ENCODE peak calls at places on chromosomes 3 and 15, in six cellular contexts. J is stomach, B is uterus, G is IMR-90, S is tibial nerve, H is ovary. K is an unnamed sample. For H3K9me3, the result is how much of the 10 kb centered on the place peaks cover.

GRCh38 chr3:57150097-57150496 is 15.1 kb downstream of the IL17RD start:
- DNase-seq in J (no peak), B (no peak), G (no peak), S (no peak), H (no peak), K (no peak)

GRCh38 chr3:50609071-50609742 is 2.4 kb downstream of the CISH start:
- DNase-seq in J (no peak), B (no peak), G (no peak), S (no peak), H (no peak), K (no peak)

GRCh38 chr3:62421275-62421674 is 47.9 kb upstream of the FEZF2 start:
- DNase-seq in J (no peak), B (no peak), G (no peak), S (no peak), H (no peak), K (no peak)

GRCh38 chr15:99283739-99284138 is 32.5 kb downstream of the LRRC28 start:
- DNase-seq in J (no peak), B (no peak), G (peak), S (no peak), H (no peak), K (no peak)

GRCh38 chr15:35986072-35986666 is 440.2 kb upstream of the DPH6 start:
- DNase-seq in J (no peak), B (peak), G (peak), S (peak), H (no peak), K (no peak)

GRCh38 chr3:21752749-21753347 is 1.8 kb upstream of the ZNF385D start:
- DNase-seq in J (no peak), B (no peak), G (peak), S (no peak), H (no peak), K (peak)

GRCh38 chr3:177754508-177754921 is 557.2 kb upstream of the TBL1XR1 start:
- DNase-seq in J (no peak), B (no peak), G (no peak), S (no peak), H (no peak), K (no peak)

GRCh38 chr3:34077796-34078195 is 279.4 kb downstream of the PDCD6IP start:
- DNase-seq in J (no peak), B (no peak), G (no peak), S (no peak), H (no peak), K (no peak)

GRCh38 chr15:92610101-92610520 is 45.5 kb downstream of the FAM174B start:
- DNase-seq in J (no peak), B (no peak), G (no peak), S (no peak), H (no peak), K (no peak)

GRCh38 chr3:179872842-179873241 is 163.9 kb downstream of the PEX5L start:
- DNase-seq in J (no peak), B (no peak), G (no peak), S (no peak), H (no peak), K (no peak)

GRCh38 chr3:114554716-114555115 is 260.9 kb downstream of the TIGIT start:
- DNase-seq in J (no peak), B (no peak), G (no peak), S (no peak), H (no peak), K (no peak)

GRCh38 chr3:39146611-39147373 is 6.6 kb downstream of the CSRNP1 start:
- DNase-seq in J (peak), B (peak), G (peak), S (peak), H (peak), K (peak)

GRCh38 chr3:172029425-172030128 is 9.8 kb upstream of the FNDC3B start:
- DNase-seq in J (no peak), B (no peak), G (no peak), S (no peak), H (no peak), K (no peak)

GRCh38 chr3:148006508-148006907 is 597.3 kb downstream of the ZIC1 start:
- DNase-seq in J (no peak), B (no peak), G (peak), S (no peak), H (no peak), K (no peak)

GRCh38 chr3:114900908-114901307 is 246.2 kb downstream of the ZBTB20 start:
- DNase-seq in J (no peak), B (no peak), G (no peak), S (no peak), H (no peak), K (no peak)

GRCh38 chr3:113698891-113699465 is 2.5 kb upstream of the USF3 start:
- DNase-seq in J (no peak), B (peak), G (peak), S (no peak), H (peak), K (no peak)

GRCh38 chr3:16913264-16913580 is 28.5 kb downstream of the PLCL2 start:
- DNase-seq in J (no peak), B (no peak), G (no peak), S (no peak), H (no peak), K (no peak)

GRCh38 chr15:82303956-82304640 is 41.5 kb downstream of the SAXO2 start:
- DNase-seq in J (no peak), B (no peak), G (no peak), S (no peak), H (no peak), K (no peak)

GRCh38 chr15:45242289-45242688 is 9.7 kb upstream of the SLC28A2 start:
- DNase-seq in J (no peak), B (no peak), G (no peak), S (no peak), H (no peak), K (no peak)
- H3K9me3 ChIP-seq in J (under half), B (under half), G (under half), S (under half), H (under half), K (under half)

GRCh38 chr15:97652700-97653167 is 307.8 kb upstream of the ARRDC4 start:
- DNase-seq in J (no peak), B (no peak), G (no peak), S (no peak), H (no peak), K (peak)
- H3K4me3 ChIP-seq in J (no peak), B (no peak), G (no peak), S (peak), H (no peak), K (peak)

DNA sequence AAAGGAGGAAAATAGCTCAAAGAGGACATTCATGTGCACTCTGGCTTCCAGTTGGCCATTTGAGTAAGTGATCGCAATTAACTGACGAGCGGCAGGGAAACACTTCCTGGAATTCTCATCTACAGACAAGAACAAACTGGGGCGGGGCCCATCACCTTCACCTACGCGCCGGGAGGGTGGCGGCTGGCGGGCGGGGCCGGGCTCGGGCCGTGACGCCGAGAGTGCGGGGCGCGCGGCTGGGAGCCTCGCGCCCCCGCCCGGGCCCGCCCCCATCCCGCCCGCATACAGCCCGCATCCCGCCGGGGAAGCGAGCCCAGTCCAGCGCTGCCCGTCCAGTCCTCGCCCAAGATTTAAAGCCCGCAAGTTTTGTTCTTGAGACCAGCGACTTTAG is at the start of gene B3GNT5:
- DNase-seq in J (peak), B (peak), G (no peak), S (no peak), H (peak), K (no peak)
- TF ChIP-seq POLR2A in J (no peak), B (no peak), G (no peak), S (no peak), H (no peak), K (no peak)

DNA sequence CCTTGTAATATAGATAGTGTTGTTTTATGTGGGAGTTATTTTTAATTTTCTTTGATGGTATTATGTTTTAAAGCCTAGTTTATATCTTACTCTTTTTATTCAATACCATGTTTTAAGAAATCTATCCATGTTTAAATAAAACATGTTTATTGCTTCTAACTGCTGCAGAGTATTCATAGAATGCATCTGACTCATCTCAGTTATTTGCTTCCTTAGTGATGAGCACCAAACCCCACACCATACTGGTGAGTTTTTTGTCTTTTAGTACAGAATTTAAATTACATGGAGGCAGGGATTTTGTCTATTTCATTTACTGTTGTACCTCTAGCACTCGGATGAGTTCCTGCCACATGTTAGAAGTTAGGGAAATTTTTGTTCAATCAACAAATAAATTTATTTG is 209.2 kb downstream of the NSUN3 start:
- DNase-seq in J (no peak), B (no peak), G (peak), S (no peak), H (no peak), K (no peak)
- H3K9me3 ChIP-seq in J (under half), B (under half), G (under half), S (under half), H (under half), K (under half)

GRCh38 chr15:65423977-65424679 is 1.4 kb upstream of the IGDCC4 start:
- DNase-seq in J (no peak), B (no peak), G (peak), S (no peak), H (peak), K (no peak)

GRCh38 chr15:65423150-65423976 is 616 bp upstream of the IGDCC4 start:
- DNase-seq in J (no peak), B (no peak), G (no peak), S (no peak), H (peak), K (no peak)

GRCh38 chr15:65418596-65418995 is 4.2 kb downstream of the IGDCC4 start:
- DNase-seq in J (no peak), B (no peak), G (no peak), S (no peak), H (no peak), K (no peak)

GRCh38 chr15:65420975-65421359 is 1.8 kb downstream of the IGDCC4 start:
- DNase-seq in J (no peak), B (no peak), G (no peak), S (no peak), H (no peak), K (no peak)

GRCh38 chr15:65421360-65422215 is 1.2 kb downstream of the IGDCC4 start:
- DNase-seq in J (no peak), B (peak), G (peak), S (no peak), H (peak), K (peak)
- H3K4me3 ChIP-seq in J (peak), B (peak), G (peak), S (peak), H (peak), K (peak)

GRCh38 chr3:186783731-186784515 is 546 bp downstream of the EIF4A2 start:
- DNase-seq in J (peak), B (peak), G (peak), S (peak), H (peak), K (peak)
- TF ChIP-seq POLR2A in J (no peak), B (peak), G (no peak), S (peak), H (peak), K (peak)

GRCh38 chr3:123920868-123921267 is 36.7 kb upstream of the MYLK start:
- DNase-seq in J (no peak), B (no peak), G (no peak), S (no peak), H (no peak), K (no peak)
- H3K9me3 ChIP-seq in J (under half), B (under half), G (under half), S (under half), H (under half), K (under half)

DNA sequence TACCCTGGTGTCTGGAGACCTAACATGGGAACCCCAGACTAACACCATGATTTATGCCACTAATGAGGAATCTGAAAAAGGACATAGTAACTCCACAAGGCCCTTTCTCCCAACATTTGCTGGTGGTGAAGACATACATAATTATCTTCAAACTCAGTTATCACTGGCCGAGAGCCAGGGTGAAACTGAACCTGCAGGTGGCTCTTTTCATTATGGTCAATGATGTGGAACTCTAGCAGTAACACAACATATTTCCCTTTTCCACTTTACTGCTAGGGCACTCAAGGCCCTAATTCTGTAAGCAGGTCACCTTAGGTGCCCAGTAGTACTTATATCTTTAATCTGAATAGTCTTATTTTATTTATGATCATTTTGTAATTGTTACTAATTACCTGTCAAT is 326.4 kb upstream of the SATB1 start:
- DNase-seq in J (no peak), B (no peak), G (no peak), S (no peak), H (no peak), K (no peak)
- H3K4me3 ChIP-seq in J (no peak), B (no peak), G (no peak), S (no peak), H (no peak), K (no peak)

DNA sequence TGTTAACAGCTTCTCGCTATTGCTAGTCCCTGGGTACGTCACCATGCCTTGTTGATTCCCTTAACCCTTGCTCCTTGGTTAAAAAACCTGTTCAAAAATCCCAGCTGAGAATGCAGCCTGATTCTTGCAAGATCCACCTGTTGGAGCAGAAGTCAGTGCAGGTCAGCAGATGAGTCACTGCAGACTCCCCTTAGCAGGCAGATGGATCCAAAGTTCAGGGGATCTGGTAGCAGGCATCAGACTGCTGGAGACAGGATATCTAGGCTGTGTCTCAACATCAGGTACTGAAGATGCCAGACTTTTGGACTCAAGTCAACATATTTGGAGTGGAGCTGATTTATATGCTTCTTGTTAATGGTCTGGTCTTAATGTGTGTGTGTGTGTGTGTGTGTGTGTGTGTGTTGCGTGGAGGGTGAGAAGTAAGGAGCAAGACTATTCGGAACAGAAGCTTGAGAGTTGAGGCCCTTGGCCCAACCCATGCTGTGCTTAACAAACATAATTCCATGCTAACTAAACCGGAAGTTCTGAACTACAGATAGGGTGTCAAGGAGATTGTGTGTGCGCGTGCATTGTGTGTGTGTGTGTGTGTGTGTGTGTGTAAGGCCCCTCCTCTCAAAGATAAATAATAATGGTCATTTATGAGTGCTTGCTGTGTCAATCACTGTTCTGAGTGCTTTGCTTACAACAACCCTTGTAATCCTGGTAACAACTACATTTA is 1.1 kb upstream of the C3orf52 start:
- DNase-seq in J (no peak), B (no peak), G (no peak), S (no peak), H (no peak), K (no peak)
- TF ChIP-seq POLR2A in J (no peak), B (no peak), G (no peak), S (no peak), H (no peak), K (no peak)

GRCh38 chr15:25173241-25174028 is 218.6 kb downstream of the SNRPN start:
- DNase-seq in J (peak), B (peak), G (no peak), S (no peak), H (no peak), K (no peak)

GRCh38 chr15:25170781-25171110 is 216.0 kb downstream of the SNRPN start:
- DNase-seq in J (peak), B (no peak), G (no peak), S (no peak), H (no peak), K (no peak)

GRCh38 chr15:25171111-25171811 is 216.5 kb downstream of the SNRPN start:
- DNase-seq in J (no peak), B (no peak), G (no peak), S (no peak), H (no peak), K (no peak)

GRCh38 chr15:25172691-25173090 is 217.9 kb downstream of the SNRPN start:
- DNase-seq in J (peak), B (no peak), G (no peak), S (no peak), H (no peak), K (no peak)

GRCh38 chr15:25171856-25172687 is 217.3 kb downstream of the SNRPN start:
- DNase-seq in J (no peak), B (peak), G (no peak), S (no peak), H (no peak), K (no peak)
- H3K9me3 ChIP-seq in J (under half), B (under half), G (under half), S (under half), H (under half), K (under half)

K was measured in gastrocnemius medialis.